ENCODE peak calls at places on chromosome 14, in ten cellular contexts. K is IMR-90, M is fibroblast of lung, Z is neural progenitor cell, S is H1, J is MM.1S, L is NT2/D1, X is endothelial cell of umbilical vein, E is endodermal cell, D is K562. I is an unnamed sample. For H3K36me3, the result is how much of the 10 kb centered on the place peaks cover.

GRCh38 chr14:32311294-32312009 is 17.6 kb upstream of the AKAP6 start:
- DNase-seq in L (no peak), Z (no peak), S (no peak), D (no peak), K (no peak), J (no peak), X (no peak), E (no peak), M (no peak), I (no peak)

GRCh38 chr14:53295985-53296582 is 143.0 kb upstream of the DDHD1 start:
- DNase-seq in X (peak), S (no peak), E (no peak), Z (peak), J (peak), L (peak), K (peak), M (peak), D (peak), I (peak)

GRCh38 chr14:59771577-59771976 is 99.0 kb downstream of the RTN1 start:
- DNase-seq in S (no peak), J (no peak), D (no peak), E (no peak), M (peak), X (peak), Z (no peak), L (no peak), K (peak), I (no peak)

GRCh38 chr14:34843011-34843554 is 32.1 kb downstream of the BAZ1A start:
- DNase-seq in Z (no peak), S (no peak), L (no peak), M (peak), E (peak), X (peak), J (no peak), K (peak), D (peak), I (no peak)

GRCh38 chr14:32986791-32987545 is 48.3 kb downstream of the NPAS3 start:
- DNase-seq in X (no peak), E (no peak), K (no peak), Z (peak), M (peak), D (no peak), J (no peak), S (no peak), L (peak), I (no peak)

GRCh38 chr14:101474563-101475467 is 86.5 kb upstream of the DIO3 start:
- DNase-seq in M (peak), K (no peak), J (no peak), S (no peak), L (no peak), X (no peak), D (no peak), E (peak), Z (no peak), I (no peak)

GRCh38 chr14:56797003-56797568 is 13.2 kb downstream of the OTX2 start:
- DNase-seq in L (no peak), K (no peak), S (peak), M (no peak), J (no peak), X (no peak), Z (no peak), E (peak), D (no peak), I (no peak)

GRCh38 chr14:99605299-99605961 is 1.4 kb upstream of the CCDC85C start:
- DNase-seq in J (peak), S (peak), L (no peak), Z (peak), E (peak), K (peak), M (no peak), X (peak), D (peak), I (peak)

GRCh38 chr14:90655829-90656228 is 160.4 kb downstream of the TTC7B start:
- DNase-seq in K (no peak), L (no peak), M (no peak), S (no peak), E (no peak), X (no peak), Z (no peak), J (no peak), D (no peak), I (no peak)

GRCh38 chr14:34204774-34205173 is 253.9 kb upstream of the EGLN3 start:
- DNase-seq in L (no peak), Z (no peak), J (no peak), M (no peak), K (no peak), E (no peak), X (no peak), D (no peak), S (no peak), I (no peak)

GRCh38 chr14:85528882-85529585 is 910 bp upstream of the FLRT2 start:
- DNase-seq in E (peak), J (no peak), K (peak), D (no peak), L (no peak), S (no peak), X (peak), Z (peak), M (peak), I (no peak)

GRCh38 chr14:38951451-38951850 is 151.6 kb downstream of the SEC23A start:
- DNase-seq in K (peak), M (peak), D (no peak), Z (no peak), S (no peak), X (peak), J (no peak), E (no peak), L (no peak), I (no peak)

GRCh38 chr14:53609009-53609408 is 347.6 kb downstream of the BMP4 start:
- DNase-seq in M (no peak), E (no peak), J (no peak), L (no peak), S (no peak), X (no peak), K (no peak), Z (no peak), D (no peak), I (peak)

GRCh38 chr14:76977793-76978730 is 50.4 kb downstream of the IRF2BPL start:
- DNase-seq in M (peak), K (peak), E (peak), Z (no peak), X (no peak), J (no peak), S (peak), D (peak), L (no peak), I (no peak)

GRCh38 chr14:100159107-100159864 is at the start of gene DEGS2:
- DNase-seq in M (no peak), L (no peak), X (no peak), S (peak), D (no peak), E (peak), J (peak), Z (peak), K (no peak), I (no peak)

GRCh38 chr14:39265032-39265431 is 31.3 kb downstream of the MIA2 start:
- DNase-seq in X (no peak), Z (no peak), D (no peak), S (no peak), L (no peak), J (no peak), E (no peak), M (peak), K (peak), I (no peak)

GRCh38 chr14:33686856-33687255 is 264.0 kb downstream of the EGLN3 start:
- DNase-seq in D (no peak), K (no peak), M (no peak), J (no peak), X (no peak), Z (no peak), E (no peak), S (no peak), L (no peak), I (no peak)

GRCh38 chr14:73245401-73246325 is 8.4 kb downstream of the PAPLN start:
- DNase-seq in D (peak), Z (peak), S (no peak), M (no peak), X (peak), K (no peak), J (no peak), E (peak), L (no peak), I (peak)

GRCh38 chr14:58059121-58059520 is 92.9 kb downstream of the ARMH4 start:
- DNase-seq in J (no peak), D (no peak), S (no peak), M (no peak), K (no peak), X (no peak), E (no peak), L (no peak), Z (no peak), I (no peak)

GRCh38 chr14:50320279-50320678 is 8.2 kb downstream of the DMAC2L start:
- DNase-seq in L (no peak), X (no peak), K (peak), Z (no peak), J (peak), S (no peak), D (no peak), E (no peak), M (peak), I (peak)

GRCh38 chr14:50714452-50715073 is 46.5 kb upstream of the SAV1 start:
- DNase-seq in K (peak), D (peak), J (peak), X (peak), L (peak), M (peak), Z (peak), E (no peak), S (no peak), I (peak)

GRCh38 chr14:75559451-75560187 is 18.8 kb upstream of the FLVCR2 start:
- DNase-seq in S (no peak), D (no peak), K (peak), X (no peak), Z (no peak), M (peak), E (no peak), L (no peak), J (peak), I (no peak)

GRCh38 chr14:67514203-67514607 is 18.9 kb upstream of the PLEKHH1 start:
- DNase-seq in E (no peak), S (no peak), L (no peak), X (no peak), M (no peak), J (no peak), D (no peak), Z (no peak), K (no peak), I (peak)

GRCh38 chr14:101476931-101477553 is 84.3 kb upstream of the DIO3 start:
- DNase-seq in L (peak), K (no peak), M (no peak), D (no peak), S (peak), Z (peak), E (peak), X (no peak), J (no peak), I (peak)

GRCh38 chr14:50678163-50678562 is 10.1 kb upstream of the SAV1 start:
- DNase-seq in K (no peak), X (no peak), D (no peak), J (no peak), S (no peak), M (no peak), E (peak), Z (no peak), L (no peak), I (no peak)

GRCh38 chr14:69328765-69329164 is 68.8 kb downstream of the GALNT16 start:
- DNase-seq in Z (no peak), D (no peak), L (no peak), K (no peak), S (no peak), E (peak), M (no peak), J (no peak), X (no peak), I (no peak)

GRCh38 chr14:74133833-74134481 is 49.2 kb downstream of the LIN52 start:
- DNase-seq in K (no peak), S (no peak), Z (no peak), J (no peak), M (no peak), E (no peak), X (no peak), L (no peak), D (no peak), I (no peak)

GRCh38 chr14:104075530-104076151 is 9.9 kb upstream of the ASPG start:
- DNase-seq in X (no peak), E (peak), Z (no peak), D (no peak), L (no peak), J (no peak), M (peak), S (no peak), K (no peak), I (peak)

GRCh38 chr14:100864960-100865681 is 38.4 kb downstream of the RTL1 start:
- DNase-seq in K (peak), Z (no peak), X (no peak), M (no peak), J (no peak), L (no peak), E (no peak), S (no peak), D (no peak), I (no peak)

GRCh38 chr14:52131640-52132320 is 62.9 kb upstream of the NID2 start:
- DNase-seq in S (peak), E (peak), L (peak), K (peak), X (peak), Z (peak), M (peak), J (peak), D (peak), I (peak)

GRCh38 chr14:23071244-23071974 is 14.1 kb upstream of the CDH24 start:
- DNase-seq in E (peak), D (peak), L (peak), J (peak), M (peak), K (peak), S (peak), Z (peak), X (peak), I (peak)

GRCh38 chr14:30673071-30673470 is 51.0 kb downstream of the SCFD1 start:
- DNase-seq in Z (no peak), J (no peak), M (peak), X (no peak), L (no peak), E (no peak), D (no peak), S (no peak), K (no peak), I (no peak)
- H3K36me3 ChIP-seq in Z (under half), J (under half), M (under half), X (under half), L (under half), E (half or more), D (under half), S (under half), K (under half), I (under half)

GRCh38 chr14:20583908-20584307 is 3.9 kb downstream of the RNASE11 start:
- DNase-seq in E (no peak), J (no peak), M (no peak), Z (no peak), D (no peak), K (no peak), L (no peak), S (peak), X (no peak), I (no peak)
- H3K9ac ChIP-seq in E (no peak), J (no peak), M (no peak), Z (no peak), D (no peak), K (no peak), L (no peak), S (no peak), X (no peak), I (no peak)

GRCh38 chr14:79557309-79557708 is 654.0 kb downstream of the DIO2 start:
- DNase-seq in M (no peak), K (no peak), D (no peak), Z (no peak), S (no peak), X (no peak), J (no peak), E (no peak), L (no peak), I (no peak)
- H3K36me3 ChIP-seq in M (under half), K (under half), D (under half), Z (under half), S (under half), X (under half), J (under half), E (under half), L (under half), I (under half)

GRCh38 chr14:71296184-71296583 is 388.9 kb downstream of the PCNX1 start:
- DNase-seq in S (no peak), E (no peak), M (no peak), J (no peak), K (no peak), Z (no peak), D (no peak), X (no peak), L (no peak), I (no peak)
- H3K9ac ChIP-seq in S (no peak), E (no peak), M (no peak), J (no peak), K (no peak), Z (no peak), D (no peak), X (no peak), L (no peak), I (no peak)

DNA sequence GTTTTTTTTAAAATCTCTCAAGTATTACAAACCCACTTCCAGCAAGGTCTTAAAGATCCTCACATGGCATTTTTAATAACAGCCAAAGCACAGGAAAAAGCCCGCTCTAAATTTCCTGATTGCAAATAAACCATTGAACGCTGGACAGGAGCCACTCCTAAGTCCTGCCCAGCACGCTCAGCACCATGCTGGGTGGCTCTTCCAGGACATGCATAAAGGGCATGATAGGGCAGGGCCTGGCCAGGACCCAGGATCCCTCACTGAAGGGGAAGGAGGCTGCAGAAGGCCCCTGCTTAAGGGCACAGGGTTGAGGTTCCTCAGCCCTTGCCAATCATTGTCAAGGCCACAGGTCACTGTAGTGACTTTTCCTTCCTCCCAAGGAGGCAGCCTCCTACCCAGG is 124.0 kb downstream of the GCH1 start:
- DNase-seq in X (no peak), J (no peak), E (no peak), K (no peak), S (no peak), L (no peak), Z (no peak), M (no peak), D (no peak), I (no peak)
- H3K36me3 ChIP-seq in X (under half), J (under half), E (under half), K (half or more), S (under half), L (half or more), Z (under half), M (under half), D (under half), I (half or more)

DNA sequence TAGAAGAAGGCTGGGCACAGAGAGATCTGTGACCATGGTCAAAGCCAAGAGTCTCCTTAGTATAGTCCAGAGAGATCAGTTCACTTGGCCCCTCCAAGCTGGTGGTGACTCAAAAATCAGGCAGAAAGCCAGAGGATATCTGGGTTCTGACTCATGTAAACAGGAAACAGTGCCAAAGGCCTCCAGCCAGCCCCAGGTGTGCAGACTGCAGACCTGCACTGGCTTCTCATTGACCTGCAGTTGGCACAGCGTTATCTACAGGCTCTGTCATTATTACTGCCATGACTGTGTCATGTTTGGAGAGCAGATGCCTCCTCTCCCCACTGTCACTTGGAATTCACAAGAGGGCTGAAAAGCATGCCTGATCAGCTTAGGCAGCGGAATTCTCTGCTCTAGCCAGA is 295.7 kb upstream of the PRKD1 start:
- DNase-seq in D (no peak), E (peak), K (peak), M (peak), J (peak), Z (no peak), S (no peak), L (no peak), X (peak), I (no peak)
- H3K9ac ChIP-seq in D (no peak), E (no peak), K (no peak), M (no peak), J (no peak), Z (no peak), S (no peak), L (no peak), X (peak), I (no peak)

GRCh38 chr14:95138876-95139275 is 18.5 kb downstream of the DICER1 start:
- DNase-seq in S (no peak), E (no peak), J (no peak), Z (no peak), X (no peak), M (no peak), D (no peak), K (peak), L (no peak), I (no peak)
- H3K36me3 ChIP-seq in S (under half), E (under half), J (under half), Z (under half), X (under half), M (under half), D (under half), K (under half), L (under half), I (under half)

DNA sequence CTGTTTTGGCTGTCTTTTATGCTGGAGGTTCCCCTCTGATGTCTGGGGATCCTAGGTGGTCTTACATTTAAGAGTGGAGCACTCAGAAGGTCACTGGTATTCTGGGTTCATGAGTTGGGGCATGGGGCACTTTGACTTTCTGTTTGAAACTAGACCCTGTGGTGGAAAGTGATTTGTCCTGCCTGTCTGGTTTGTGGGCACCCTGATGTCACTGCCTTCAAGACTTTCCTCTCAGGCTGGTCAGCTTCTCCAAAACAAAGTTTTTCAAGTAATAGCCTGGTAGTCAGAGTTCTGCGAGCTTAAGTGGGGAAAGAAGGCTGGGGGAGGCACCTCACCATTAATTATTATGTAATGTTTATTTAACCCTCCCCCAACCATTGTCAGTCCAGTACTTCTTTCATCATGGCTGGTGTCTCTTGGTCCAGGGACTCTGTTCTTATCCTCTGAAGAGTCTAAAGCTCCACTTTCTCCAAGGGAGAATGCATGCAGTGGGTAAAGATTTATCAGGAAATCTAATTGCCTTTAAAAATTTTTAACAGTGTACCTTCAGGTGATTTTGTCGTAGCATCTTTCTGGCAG is 35.3 kb downstream of the ZC3H14 start:
- DNase-seq in X (no peak), M (no peak), E (no peak), J (no peak), D (no peak), K (no peak), S (no peak), Z (no peak), L (no peak), I (no peak)
- H3K9ac ChIP-seq in X (no peak), M (no peak), E (no peak), J (no peak), D (no peak), K (no peak), S (no peak), Z (no peak), L (no peak), I (no peak)